ENCODE peak calls at places on chromosome 20, in six cellular contexts. J, D, Z, X, B and E are unnamed samples.

GRCh38 chr20:51511861-51512619 is 30.5 kb downstream of the NFATC2 start:
- DNase-seq in B (no peak), D (no peak), J (no peak), Z (no peak), X (no peak), E (no peak)

GRCh38 chr20:10412591-10413408 is 21.2 kb downstream of the MKKS start:
- DNase-seq in B (no peak), X (no peak), D (no peak), Z (no peak), J (no peak), E (peak)

GRCh38 chr20:50762045-50762422 is 30.7 kb downstream of the PARD6B start:
- DNase-seq in B (no peak), Z (no peak), X (no peak), D (peak), J (no peak), E (no peak)

GRCh38 chr20:17835240-17835940 is 133.2 kb downstream of the SNX5 start:
- DNase-seq in B (peak), X (no peak), D (peak), Z (no peak), J (no peak), E (peak)

GRCh38 chr20:49445176-49445575 is 37.3 kb downstream of the KCNB1 start:
- DNase-seq in J (no peak), D (no peak), Z (no peak), X (no peak), B (no peak), E (peak)

GRCh38 chr20:51412333-51412761 is 130.2 kb downstream of the NFATC2 start:
- DNase-seq in J (no peak), B (peak), Z (no peak), X (no peak), D (peak), E (no peak)

GRCh38 chr20:31747640-31748039 is 8.6 kb downstream of the TPX2 start:
- DNase-seq in Z (no peak), D (peak), B (no peak), X (no peak), J (no peak), E (peak)

GRCh38 chr20:12653642-12654041 is 355.1 kb upstream of the SPTLC3 start:
- DNase-seq in X (no peak), B (no peak), D (no peak), Z (no peak), J (no peak), E (no peak)

GRCh38 chr20:61117725-61118124 is 134.3 kb upstream of the CDH4 start:
- DNase-seq in B (peak), J (no peak), X (no peak), D (peak), Z (no peak), E (no peak)

GRCh38 chr20:12056836-12057235 is 139.1 kb downstream of the BTBD3 start:
- DNase-seq in Z (no peak), B (no peak), J (no peak), D (no peak), X (no peak), E (peak)

GRCh38 chr20:1509237-1509636 is 18.0 kb upstream of the SIRPB2 start:
- DNase-seq in J (no peak), B (no peak), X (no peak), Z (no peak), D (peak), E (peak)

GRCh38 chr20:62907377-62908317 is 18.7 kb downstream of the DIDO1 start:
- DNase-seq in J (peak), X (no peak), Z (no peak), D (peak), B (no peak), E (peak)

GRCh38 chr20:46710149-46710913 is 882 bp downstream of the SLC2A10 start:
- DNase-seq in D (no peak), B (no peak), Z (no peak), J (no peak), X (no peak), E (no peak)
- H2BK120ac ChIP-seq in D (peak), B (peak), Z (no peak), J (no peak), X (no peak), E (no peak)

DNA sequence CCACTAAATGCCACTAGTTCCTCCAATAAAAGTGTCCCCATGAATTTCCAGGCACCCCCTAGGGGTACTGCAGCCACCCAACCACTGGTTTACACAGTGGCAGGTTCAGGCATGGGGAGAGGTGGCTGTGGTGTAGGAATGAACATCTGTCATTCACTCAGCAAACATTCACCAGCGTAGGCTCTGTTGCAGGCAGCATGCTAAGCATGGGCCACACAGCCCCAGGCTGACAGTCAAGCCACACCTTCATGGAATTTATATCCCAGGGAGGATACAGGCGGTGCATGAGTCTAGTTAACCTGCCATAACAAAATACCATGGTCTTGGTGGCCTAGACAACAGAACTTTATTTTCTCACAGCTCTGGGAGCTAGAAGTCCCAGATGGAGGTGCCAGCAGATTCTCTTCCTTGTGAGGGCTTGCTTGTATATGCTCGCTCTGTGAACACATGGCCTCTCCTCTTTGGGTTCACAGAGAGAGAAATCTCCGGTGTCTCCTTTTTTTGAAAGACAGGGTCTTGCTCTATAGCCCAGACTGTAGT is 135.7 kb downstream of the EYA2 start:
- DNase-seq in D (no peak), X (no peak), B (no peak), J (no peak), Z (no peak), E (no peak)
- H2BK120ac ChIP-seq in D (no peak), X (no peak), B (no peak), J (no peak), Z (no peak), E (no peak)

GRCh38 chr20:37295595-37295994 is 6.1 kb downstream of the MANBAL start:
- DNase-seq in X (no peak), B (no peak), D (no peak), Z (no peak), J (no peak), E (peak)
- H2BK120ac ChIP-seq in X (no peak), B (no peak), D (peak), Z (no peak), J (no peak), E (no peak)

GRCh38 chr20:58260006-58260405 is 31.6 kb upstream of the ANKRD60 start:
- DNase-seq in X (no peak), Z (no peak), J (no peak), D (no peak), B (no peak), E (no peak)
- H2BK120ac ChIP-seq in X (no peak), Z (no peak), J (no peak), D (no peak), B (no peak), E (no peak)

GRCh38 chr20:34331838-34332237 is 28.7 kb upstream of the AHCY start:
- DNase-seq in B (no peak), Z (no peak), D (no peak), J (peak), X (no peak), E (no peak)

GRCh38 chr20:34332262-34332920 is 29.2 kb upstream of the AHCY start:
- DNase-seq in X (no peak), J (peak), B (no peak), D (no peak), Z (no peak), E (no peak)

GRCh38 chr20:34333786-34334185 is 29.3 kb upstream of the ITCH start:
- DNase-seq in J (no peak), Z (no peak), D (no peak), X (no peak), B (no peak), E (no peak)

GRCh38 chr20:34337544-34337943 is 25.5 kb upstream of the ITCH start:
- DNase-seq in D (no peak), J (no peak), Z (no peak), X (no peak), B (no peak), E (no peak)

GRCh38 chr20:34334654-34335407 is 28.2 kb upstream of the ITCH start:
- DNase-seq in B (no peak), D (no peak), J (no peak), Z (no peak), X (no peak), E (no peak)
- H2BK120ac ChIP-seq in B (no peak), D (no peak), J (no peak), Z (peak), X (no peak), E (no peak)

GRCh38 chr20:25247666-25248500 is at the start of gene PYGB:
- DNase-seq in B (peak), J (peak), Z (peak), D (peak), X (peak), E (peak)
- H2BK120ac ChIP-seq in B (peak), J (no peak), Z (no peak), D (peak), X (no peak), E (no peak)

GRCh38 chr20:40687384-40688128 is 1.5 kb downstream of the MAFB start:
- DNase-seq in D (no peak), Z (peak), B (peak), X (peak), J (peak), E (peak)
- H2BK120ac ChIP-seq in D (no peak), Z (no peak), B (no peak), X (no peak), J (no peak), E (no peak)

GRCh38 chr20:42043921-42044320 is 425.7 kb upstream of the CHD6 start:
- DNase-seq in X (no peak), Z (no peak), J (no peak), B (no peak), D (no peak), E (peak)
- H2BK120ac ChIP-seq in X (no peak), Z (no peak), J (no peak), B (no peak), D (no peak), E (no peak)

GRCh38 chr20:53622247-53623114 is 28.8 kb upstream of the ZNF217 start:
- DNase-seq in J (no peak), Z (no peak), B (peak), X (no peak), D (no peak), E (peak)
- H2BK120ac ChIP-seq in J (no peak), Z (no peak), B (no peak), X (no peak), D (peak), E (peak)

DNA sequence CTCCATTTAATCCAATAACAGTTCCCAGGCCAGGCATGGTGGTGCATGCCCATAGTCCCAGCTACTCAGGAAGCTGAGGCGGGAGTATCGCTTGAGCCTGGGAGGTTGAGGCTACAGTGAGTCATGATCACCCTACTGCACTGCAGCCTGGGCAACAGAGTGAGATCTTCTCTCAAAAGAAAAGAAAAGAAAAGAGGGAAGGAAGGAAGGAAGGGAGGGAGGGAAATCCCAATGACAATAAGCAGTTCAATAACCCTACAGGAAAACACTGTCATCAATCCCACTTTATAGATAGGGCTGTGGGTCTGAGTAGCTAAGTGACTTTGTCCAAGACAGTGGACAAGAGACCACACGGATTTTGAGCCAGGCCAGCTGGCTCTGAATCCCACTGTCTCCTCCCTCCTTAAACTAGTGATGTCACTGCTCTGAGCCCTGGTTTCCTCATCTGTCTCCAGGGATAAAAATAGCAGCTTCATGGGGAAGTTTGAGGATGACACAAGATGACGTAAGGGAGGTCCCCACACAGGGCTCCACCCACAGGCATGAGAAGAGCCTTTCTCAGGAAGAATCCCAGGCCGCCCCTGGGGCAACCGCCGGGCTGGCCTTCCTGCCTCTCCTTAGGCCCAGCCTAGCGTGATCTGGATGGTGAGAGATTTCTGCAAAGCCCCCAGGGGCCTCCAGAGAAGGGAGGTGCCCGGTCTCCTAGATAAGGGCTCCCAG is 7.2 kb upstream of the TRIB3 start:
- DNase-seq in B (peak), D (peak), Z (no peak), X (no peak), J (peak), E (peak)
- H2BK120ac ChIP-seq in B (peak), D (peak), Z (no peak), X (no peak), J (no peak), E (no peak)